ENCODE peak calls at places on chromosomes 16 and 17, in seven cellular contexts. R, I, Y, C, Q, U and E are unnamed samples.

GRCh38 chr17:63042443-63042842 is 76.4 kb downstream of the TANC2 start:
- DNase-seq in R (no peak), I (no peak), Y (no peak), C (no peak), Q (no peak), U (no peak), E (no peak)

GRCh38 chr16:15482068-15482747 is 47.8 kb downstream of the BMERB1 start:
- DNase-seq in R (peak; percentile 44), I (peak; percentile 68), Y (no peak), C (peak; percentile 97), Q (no peak), U (peak; percentile 92), E (no peak)

GRCh38 chr16:2142942-2143868 is 5.2 kb upstream of the RAB26 start:
- DNase-seq in R (no peak), I (no peak), Y (no peak), C (no peak), Q (no peak), U (no peak), E (peak; percentile 79)

GRCh38 chr17:19386974-19387920 is at the start of gene MFAP4:
- DNase-seq in R (no peak), I (peak; percentile 79), Y (no peak), C (peak; percentile 96), Q (no peak), U (peak; percentile 97), E (peak; percentile 36)

GRCh38 chr16:56995136-56995805 is 5.9 kb downstream of the NLRC5 start:
- DNase-seq in R (no peak), I (no peak), Y (no peak), C (no peak), Q (no peak), U (no peak), E (no peak)

GRCh38 chr17:80267391-80267790 is 6.7 kb downstream of the RNF213 start:
- DNase-seq in R (no peak), I (no peak), Y (no peak), C (no peak), Q (no peak), U (no peak), E (no peak)

GRCh38 chr16:65543781-65544740 is 422.2 kb upstream of the CDH11 start:
- DNase-seq in R (no peak), I (no peak), Y (no peak), C (no peak), Q (no peak), U (no peak), E (no peak)

GRCh38 chr16:74034862-74035261 is 261.8 kb upstream of the PSMD7 start:
- DNase-seq in R (no peak), I (no peak), Y (peak; percentile 38), C (peak; percentile 9), Q (no peak), U (peak; percentile 69), E (peak; percentile 9)

GRCh38 chr17:82691714-82692113 is 6.8 kb downstream of the RAB40B start:
- DNase-seq in R (no peak), I (peak; percentile 19), Y (no peak), C (no peak), Q (no peak), U (no peak), E (peak; percentile 41)

GRCh38 chr17:57388326-57388725 is 132.0 kb downstream of the MSI2 start:
- DNase-seq in R (no peak), I (no peak), Y (no peak), C (no peak), Q (no peak), U (no peak), E (no peak)

GRCh38 chr16:5025171-5025632 is 8.5 kb downstream of the NAGPA start:
- DNase-seq in R (peak; percentile 8), I (no peak), Y (peak; percentile 43), C (no peak), Q (no peak), U (no peak), E (peak; percentile 37)

GRCh38 chr17:77692571-77693161 is 265.8 kb upstream of the TNRC6C start:
- DNase-seq in R (no peak), I (no peak), Y (no peak), C (no peak), Q (no peak), U (no peak), E (no peak)

GRCh38 chr17:47316316-47316715 is 7.4 kb upstream of the EFCAB13 start:
- DNase-seq in R (no peak), I (no peak), Y (no peak), C (peak; percentile 49), Q (no peak), U (peak; percentile 67), E (no peak)

GRCh38 chr17:6299275-6299674 is 135.6 kb downstream of the AIPL1 start:
- DNase-seq in R (no peak), I (no peak), Y (no peak), C (no peak), Q (no peak), U (no peak), E (no peak)

GRCh38 chr17:4110152-4110551 is 32.7 kb downstream of the ZZEF1 start:
- DNase-seq in R (no peak), I (no peak), Y (no peak), C (peak; percentile 49), Q (no peak), U (peak; percentile 77), E (no peak)